ENCODE peak calls at places on chromosome 18, in four cellular contexts. M is A549; D is suprapubic skin; R is CD4-positive, alpha-beta memory T cell. H is an unnamed sample.

GRCh38 chr18:74430231-74430630 is 26.9 kb downstream of the DIPK1C start:
- DNase-seq in M (no peak), D (no peak), R (no peak), H (no peak)

GRCh38 chr18:35171315-35171987 is 69.4 kb upstream of the ZNF397 start:
- DNase-seq in M (no peak), D (no peak), R (no peak), H (no peak)

GRCh38 chr18:34772887-34773286 is 62.8 kb downstream of the DTNA start:
- DNase-seq in M (no peak), D (no peak), R (no peak), H (no peak)

GRCh38 chr18:48952287-48953095 is 1.7 kb upstream of the SMAD7 start:
- DNase-seq in M (peak; percentile 74), D (peak; percentile 88), R (peak; percentile 71), H (peak; percentile 79)

GRCh38 chr18:76679259-76679658 is 143.1 kb upstream of the ZNF236 start:
- DNase-seq in M (no peak), D (no peak), R (no peak), H (no peak)

GRCh38 chr18:48831113-48831759 is 119.5 kb downstream of the SMAD7 start:
- DNase-seq in M (no peak), D (peak; percentile 50), R (no peak), H (no peak)

GRCh38 chr18:12625242-12625641 is 32.7 kb downstream of the SPIRE1 start:
- DNase-seq in M (no peak), D (no peak), R (no peak), H (no peak)

GRCh38 chr18:6960656-6961055 is 156.9 kb downstream of the LAMA1 start:
- DNase-seq in M (no peak), D (no peak), R (no peak), H (no peak)

GRCh38 chr18:61964616-61965015 is 71.8 kb upstream of the RNF152 start:
- DNase-seq in M (no peak), D (no peak), R (no peak), H (no peak)

GRCh38 chr18:21391074-21391673 is 149.1 kb downstream of the GREB1L start:
- DNase-seq in M (peak; percentile 44), D (no peak), R (no peak), H (no peak)

GRCh38 chr18:38525039-38525438 is 959.4 kb upstream of the CELF4 start:
- DNase-seq in M (no peak), D (no peak), R (no peak), H (no peak)

GRCh38 chr18:26322892-26323653 is 96.8 kb downstream of the TAF4B start:
- DNase-seq in M (no peak), D (no peak), R (no peak), H (no peak)

GRCh38 chr18:35389095-35389618 is 12.0 kb upstream of the ZNF396 start:
- DNase-seq in M (no peak), D (no peak), R (no peak), H (no peak)

GRCh38 chr18:75244336-75244735 is 33.7 kb downstream of the TSHZ1 start:
- DNase-seq in M (peak; percentile 9), D (no peak), R (no peak), H (no peak)

GRCh38 chr18:35522130-35522959 is 24.6 kb upstream of the INO80C start:
- DNase-seq in M (no peak), D (no peak), R (no peak), H (no peak)

GRCh38 chr18:77181950-77182707 is 49.5 kb upstream of the MBP start:
- DNase-seq in M (no peak), D (no peak), R (no peak), H (no peak)

GRCh38 chr18:12234451-12235190 is 19.5 kb upstream of the CIDEA start:
- DNase-seq in M (no peak), D (no peak), R (no peak), H (no peak)

GRCh38 chr18:35409921-35410320 is 32.8 kb upstream of the ZNF396 start:
- DNase-seq in M (peak; percentile 28), D (no peak), R (no peak), H (no peak)

GRCh38 chr18:45834303-45834702 is 8.8 kb downstream of the SIGLEC15 start:
- DNase-seq in M (no peak), D (no peak), R (no peak), H (no peak)

GRCh38 chr18:50127516-50128229 is 67.3 kb downstream of the MYO5B start:
- DNase-seq in M (no peak), D (no peak), R (no peak), H (no peak)

GRCh38 chr18:80033181-80034067 is 810 bp upstream of the RBFA start:
- DNase-seq in M (peak; percentile 16), D (no peak), R (peak; percentile 89), H (peak; percentile 61)

GRCh38 chr18:8699948-8700347 is 5.4 kb upstream of the MTCL1 start:
- DNase-seq in M (no peak), D (no peak), R (no peak), H (peak; percentile 42)

GRCh38 chr18:79609021-79609461 is 70.6 kb upstream of the CTDP1 start:
- DNase-seq in M (no peak), D (peak; percentile 64), R (no peak), H (peak; percentile 37)

GRCh38 chr18:65439184-65439583 is 311.6 kb upstream of the CDH7 start:
- DNase-seq in M (peak; percentile 1), D (no peak), R (no peak), H (no peak)

GRCh38 chr18:25726278-25726677 is 364.1 kb downstream of the SS18 start:
- DNase-seq in M (no peak), D (no peak), R (no peak), H (no peak)

GRCh38 chr18:23964282-23965238 is 50.0 kb upstream of the TTC39C start:
- DNase-seq in M (peak; percentile 44), D (no peak), R (peak; percentile 75), H (no peak)

GRCh38 chr18:6382968-6383367 is 31.7 kb downstream of the L3MBTL4 start:
- DNase-seq in M (no peak), D (no peak), R (no peak), H (no peak)

GRCh38 chr18:10526211-10526949 is 553 bp downstream of the NAPG start:
- DNase-seq in M (peak; percentile 23), D (peak; percentile 87), R (peak; percentile 55), H (peak; percentile 61)

GRCh38 chr18:36366994-36367839 is 69.7 kb downstream of the FHOD3 start:
- DNase-seq in M (no peak), D (no peak), R (no peak), H (no peak)

GRCh38 chr18:76823574-76823973 is 1.2 kb downstream of the ZNF236 start:
- DNase-seq in M (peak; percentile 50), D (no peak), R (peak; percentile 38), H (no peak)

GRCh38 chr18:68837665-68838390 is 39.9 kb downstream of the CCDC102B start:
- DNase-seq in M (no peak), D (no peak), R (no peak), H (no peak)

GRCh38 chr18:56559044-56559443 is 79.3 kb downstream of the TXNL1 start:
- DNase-seq in M (no peak), D (no peak), R (no peak), H (no peak)

GRCh38 chr18:75489493-75490190 is 62.1 kb upstream of the SMIM21 start:
- DNase-seq in M (peak; percentile 86), D (no peak), R (no peak), H (no peak)

GRCh38 chr18:53789376-53790247 is 434.9 kb downstream of the MBD2 start:
- DNase-seq in M (no peak), D (no peak), R (no peak), H (no peak)

GRCh38 chr18:62436636-62437519 is 85.9 kb upstream of the ZCCHC2 start:
- DNase-seq in M (no peak), D (peak; percentile 94), R (no peak), H (peak; percentile 62)

GRCh38 chr18:26421931-26422330 is 126.4 kb downstream of the KCTD1 start:
- DNase-seq in M (no peak), D (no peak), R (no peak), H (no peak)

GRCh38 chr18:64271975-64272659 is 123.2 kb upstream of the LINC00305 start:
- DNase-seq in M (no peak), D (no peak), R (no peak), H (no peak)

GRCh38 chr18:51163543-51163942 is 33.9 kb downstream of the MEX3C start:
- DNase-seq in M (no peak), D (no peak), R (no peak), H (no peak)

GRCh38 chr18:46868171-46868921 is 49.0 kb downstream of the PIAS2 start:
- DNase-seq in M (no peak), D (no peak), R (no peak), H (no peak)
- H3K9me3 ChIP-seq in M (no peaks in the 10 kb centered on the region), D (peaks cover 17% of the 10 kb centered on the region), R (no peaks in the 10 kb centered on the region), H (peaks cover 14% of the 10 kb centered on the region)

GRCh38 chr18:70640336-70640887 is 351.6 kb downstream of the SOCS6 start:
- DNase-seq in M (no peak), D (no peak), R (no peak), H (no peak)
- H3K9me3 ChIP-seq in M (no peaks in the 10 kb centered on the region), D (no peaks in the 10 kb centered on the region), R (no peaks in the 10 kb centered on the region), H (no peaks in the 10 kb centered on the region)

DNA sequence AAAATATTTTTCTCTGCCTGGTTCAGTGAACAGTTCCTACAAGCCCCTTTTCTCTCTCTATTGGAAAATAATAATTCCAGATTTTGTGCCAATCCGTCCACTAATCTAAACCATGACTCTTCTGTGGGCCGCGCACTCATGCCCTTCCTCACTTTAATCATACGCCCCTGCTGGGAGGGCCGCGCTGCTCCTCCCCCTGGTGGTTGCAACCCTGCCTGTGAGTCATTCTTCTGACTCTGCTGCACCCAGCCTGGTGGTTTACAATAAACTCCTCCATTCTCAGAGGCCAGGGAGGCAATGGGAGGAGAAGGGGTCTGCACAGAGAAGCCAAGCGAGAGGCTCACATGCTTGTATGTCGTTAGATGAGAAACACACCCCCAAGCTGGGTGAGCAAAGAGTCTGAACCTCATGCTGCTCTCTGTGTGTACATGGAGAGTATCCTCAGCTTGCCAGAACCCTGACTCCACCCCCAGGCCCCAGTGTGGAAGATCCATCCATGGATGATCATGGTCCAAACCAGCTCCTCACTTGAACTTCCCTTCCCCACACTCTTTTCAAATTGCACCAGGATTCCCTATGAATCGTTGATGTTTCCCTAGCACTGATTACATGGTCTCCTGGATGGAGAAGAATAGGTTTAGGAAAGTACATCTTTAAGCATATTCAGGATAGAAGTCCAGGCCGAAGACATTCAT is 228.9 kb downstream of the ANKRD30B start:
- DNase-seq in M (no peak), D (no peak), R (no peak), H (no peak)
- H3K9me3 ChIP-seq in M (no peaks in the 10 kb centered on the region), D (no peaks in the 10 kb centered on the region), R (no peaks in the 10 kb centered on the region), H (no peaks in the 10 kb centered on the region)

GRCh38 chr18:67007085-67007484 is 403.2 kb upstream of the CDH19 start:
- DNase-seq in M (no peak), D (no peak), R (no peak), H (no peak)
- H3K9me3 ChIP-seq in M (no peaks in the 10 kb centered on the region), D (no peaks in the 10 kb centered on the region), R (no peaks in the 10 kb centered on the region), H (no peaks in the 10 kb centered on the region)

DNA sequence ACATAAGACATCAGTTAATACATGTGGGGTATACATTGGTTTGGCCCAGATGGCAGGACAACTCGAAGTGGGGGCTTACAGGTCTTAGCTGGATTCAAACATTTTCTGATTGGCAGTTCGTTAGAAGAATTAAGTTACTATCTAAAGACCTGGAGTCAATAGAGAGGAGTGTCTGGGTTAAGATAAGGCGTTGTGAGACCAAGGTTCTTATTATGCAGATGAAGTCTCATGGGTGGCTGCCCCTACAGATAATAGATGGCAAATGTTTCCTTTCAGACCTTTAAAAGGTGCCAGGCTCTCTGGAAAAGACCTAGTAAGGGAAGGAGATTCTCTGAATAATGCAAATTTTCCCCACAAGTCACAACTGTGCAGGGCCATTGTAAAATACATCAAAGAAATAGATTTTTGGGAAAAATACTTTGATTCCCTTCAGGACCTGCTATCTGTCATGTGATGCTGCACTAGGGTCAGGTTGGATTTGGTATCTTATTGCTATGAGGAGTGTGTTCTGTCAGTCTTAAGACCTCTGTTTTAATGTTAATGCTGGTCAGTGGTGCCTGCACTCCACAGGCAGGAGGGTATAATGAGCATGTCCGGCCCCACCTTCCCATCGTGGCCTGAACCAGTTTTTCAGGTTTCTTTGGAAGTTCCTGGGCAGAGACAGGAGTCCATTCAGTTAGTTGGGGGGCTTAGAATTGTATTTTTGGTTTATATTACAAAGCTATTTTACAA is 14.3 kb upstream of the MC5R start:
- DNase-seq in M (no peak), D (no peak), R (no peak), H (no peak)
- H3K9me3 ChIP-seq in M (no peaks in the 10 kb centered on the region), D (no peaks in the 10 kb centered on the region), R (no peaks in the 10 kb centered on the region), H (no peaks in the 10 kb centered on the region)

H was measured in breast epithelium.